ENCODE peak calls at places on chromosomes 11 and 22, in nine cellular contexts. B is H54, N is heart left ventricle, C is prostate gland, S is lower leg skin, Z is stomach, L is A549, Q is K562, V is GM12891. D is an unnamed sample.

GRCh38 chr22:19495562-19496323 is 16.0 kb downstream of the CDC45 start:
- DNase-seq in B (no peak), L (peak; percentile 18), N (no peak), C (no peak), Z (no peak), Q (peak; percentile 69), V (no peak), S (no peak), D (peak; percentile 50)

GRCh38 chr11:25838918-25839611 is 492.9 kb upstream of the ANO3 start:
- DNase-seq in S (no peak), L (no peak), C (no peak), Z (no peak), B (no peak), V (no peak), Q (no peak), N (no peak), D (no peak)

GRCh38 chr22:24593810-24594568 is 1.1 kb upstream of the LRRC75B start:
- DNase-seq in B (no peak), L (no peak), Z (no peak), C (no peak), S (no peak), V (no peak), N (no peak), Q (no peak), D (no peak)

GRCh38 chr11:26319906-26320305 is 12.0 kb upstream of the ANO3 start:
- DNase-seq in B (no peak), L (no peak), S (no peak), C (no peak), V (no peak), Q (no peak), N (no peak), Z (no peak), D (no peak)

GRCh38 chr11:121460941-121461514 is 8.3 kb upstream of the SORL1-AS1 start:
- DNase-seq in L (no peak), Z (no peak), N (no peak), V (no peak), Q (no peak), B (no peak), C (peak; percentile 60), S (no peak), D (peak; percentile 74)

GRCh38 chr11:88603499-88603898 is 266.0 kb upstream of the CTSC start:
- DNase-seq in Q (no peak), L (no peak), V (no peak), S (no peak), N (no peak), B (no peak), C (no peak), Z (no peak), D (no peak)

GRCh38 chr22:21693333-21693998 is 27.7 kb downstream of the PPIL2 start:
- DNase-seq in C (no peak), Q (peak; percentile 57), N (no peak), L (no peak), B (no peak), V (no peak), Z (no peak), S (no peak), D (no peak)

GRCh38 chr11:47378011-47378835 is at the start of gene SPI1:
- DNase-seq in S (peak; percentile 67), N (peak; percentile 73), V (peak; percentile 84), B (no peak), Z (peak; percentile 60), C (no peak), L (no peak), Q (peak; percentile 90), D (peak; percentile 97)

GRCh38 chr22:42963231-42963595 is 51.7 kb downstream of the PACSIN2 start:
- DNase-seq in L (no peak), N (no peak), S (no peak), Q (no peak), Z (no peak), C (no peak), B (no peak), V (no peak), D (no peak)

GRCh38 chr11:131874070-131874469 is 503.7 kb downstream of the NTM start:
- DNase-seq in S (no peak), B (no peak), V (no peak), Z (no peak), N (no peak), C (no peak), Q (no peak), L (no peak), D (no peak)

GRCh38 chr11:17683378-17684161 is 35.8 kb upstream of the MYOD1 start:
- DNase-seq in C (no peak), B (peak; percentile 77), Z (no peak), L (peak; percentile 58), S (no peak), N (no peak), V (no peak), Q (no peak), D (peak; percentile 40)

GRCh38 chr11:17778352-17778751 is 43.8 kb downstream of the KCNC1 start:
- DNase-seq in B (no peak), S (no peak), Z (no peak), Q (no peak), V (no peak), N (no peak), L (no peak), C (no peak), D (no peak)

GRCh38 chr11:27183672-27184457 is 143.2 kb downstream of the BBOX1 start:
- DNase-seq in Z (peak; percentile 62), N (peak; percentile 43), V (peak; percentile 8), Q (peak; percentile 33), C (peak; percentile 64), L (peak; percentile 78), B (no peak), S (peak; percentile 53), D (peak; percentile 73)

GRCh38 chr11:69967484-69967883 is 110.6 kb upstream of the ANO1 start:
- DNase-seq in L (no peak), Z (no peak), C (no peak), N (no peak), S (no peak), V (no peak), B (no peak), Q (no peak), D (no peak)

GRCh38 chr22:44325718-44326548 is 13.2 kb upstream of the SHISAL1 start:
- DNase-seq in N (no peak), Q (no peak), V (no peak), B (no peak), C (no peak), L (no peak), S (no peak), Z (no peak), D (no peak)

DNA sequence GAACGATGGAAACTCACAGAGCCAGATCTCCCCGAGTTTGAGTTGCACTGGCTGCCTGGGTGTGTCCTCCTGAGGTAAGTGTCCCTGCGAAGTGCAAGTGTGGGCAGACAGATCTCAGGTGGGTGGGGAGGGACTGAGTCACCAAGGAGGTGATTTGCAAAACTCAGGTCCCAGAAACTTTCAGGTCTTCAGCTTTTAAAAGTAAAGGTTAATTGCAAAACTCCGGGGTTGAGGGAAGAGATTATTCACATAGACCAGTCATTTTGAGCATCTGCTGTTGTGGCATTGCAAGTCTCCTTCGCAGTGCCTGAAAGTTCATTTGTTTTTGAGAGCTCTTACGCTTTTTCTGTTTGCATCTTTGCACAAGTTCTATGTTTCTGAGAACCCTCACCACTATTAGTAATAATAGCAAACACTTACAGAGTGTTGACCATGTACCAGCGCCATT is 7.1 kb downstream of the CD44 start:
- DNase-seq in B (no peak), Z (no peak), Q (no peak), C (no peak), L (no peak), V (no peak), N (no peak), S (no peak), D (no peak)
- TF ChIP-seq POLR2A in B (no peak), Z (no peak), Q (no peak), C (no peak), L (no peak), V (no peak), N (no peak), S (no peak), D (no peak)

GRCh38 chr22:32920032-32920628 is 118.6 kb downstream of the TIMP3 start:
- DNase-seq in N (peak; percentile 58), Z (no peak), C (no peak), L (no peak), S (peak; percentile 40), V (no peak), Q (no peak), B (no peak), D (peak; percentile 97)
- TF ChIP-seq POLR2A in N (no peak), Z (no peak), C (no peak), L (no peak), S (no peak), V (no peak), Q (no peak), B (no peak), D (peak; percentile 9)

GRCh38 chr11:117199061-117199915 is at the start of gene TAGLN:
- DNase-seq in L (peak; percentile 59), N (peak; percentile 80), S (no peak), V (no peak), Z (peak; percentile 47), B (no peak), C (peak; percentile 49), Q (no peak), D (no peak)
- TF ChIP-seq POLR2A in L (no peak), N (no peak), S (no peak), V (no peak), Z (no peak), B (no peak), C (no peak), Q (no peak), D (no peak)

GRCh38 chr11:75782540-75783263 is 14.1 kb downstream of the DGAT2 start:
- DNase-seq in N (no peak), V (no peak), Z (no peak), S (no peak), C (no peak), Q (no peak), B (no peak), L (no peak), D (no peak)
- TF ChIP-seq POLR2A in N (no peak), V (no peak), Z (no peak), S (no peak), C (no peak), Q (no peak), B (no peak), L (no peak), D (no peak)

DNA sequence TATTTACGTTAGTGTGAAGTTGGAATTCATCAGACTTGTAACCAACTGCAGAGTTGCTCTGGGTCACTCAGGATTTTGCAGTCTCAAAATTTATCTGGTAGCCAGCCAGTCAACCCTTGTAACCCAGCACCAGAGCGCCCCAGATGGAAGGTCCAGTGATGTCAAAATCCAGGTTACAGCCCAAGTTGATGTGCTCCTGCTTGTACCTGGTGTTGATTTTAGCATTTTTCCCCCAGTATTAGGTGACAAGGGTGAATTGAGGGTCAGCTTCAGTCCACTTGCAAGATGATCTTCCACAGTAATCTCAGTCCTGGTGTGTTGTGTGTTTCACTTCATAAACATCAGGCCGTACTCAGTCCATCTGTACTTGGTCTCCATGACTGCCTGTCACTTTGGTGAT is 7.5 kb downstream of the TIMM10B start:
- DNase-seq in Q (no peak), B (no peak), Z (no peak), N (no peak), C (no peak), S (no peak), V (no peak), L (no peak), D (no peak)
- TF ChIP-seq POLR2A in Q (no peak), B (no peak), Z (no peak), N (no peak), C (no peak), S (no peak), V (no peak), L (no peak), D (no peak)

DNA sequence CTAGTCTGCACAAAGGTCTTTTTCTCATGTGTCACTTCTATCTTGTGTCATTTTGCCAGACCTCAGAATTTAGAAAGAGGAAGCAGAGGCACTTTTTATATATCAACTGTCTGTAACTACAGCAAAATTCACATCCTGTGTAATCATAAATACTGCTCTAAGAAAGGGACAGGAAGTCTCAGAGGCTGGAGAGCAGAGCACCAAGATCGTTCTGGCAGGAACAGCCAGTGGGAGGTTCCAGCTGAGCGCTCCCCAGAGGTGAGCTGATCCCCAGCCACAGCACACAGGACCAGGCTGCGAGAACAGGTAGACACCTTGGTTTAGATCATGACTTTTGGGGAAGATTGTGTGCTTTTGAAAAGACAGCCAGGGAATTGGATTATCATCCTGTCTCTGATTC is at the start of gene MS4A7:
- DNase-seq in B (no peak), C (no peak), N (no peak), Z (no peak), L (no peak), S (peak; percentile 24), Q (no peak), V (peak; percentile 42), D (peak; percentile 90)
- TF ChIP-seq POLR2A in B (no peak), C (no peak), N (no peak), Z (no peak), L (no peak), S (no peak), Q (no peak), V (no peak), D (peak; percentile 44)